ENCODE peak calls at places on chromosome 2, in five cellular contexts. One of them, this sample, is unnamed.

GRCh38 chr2:241224068-241224850 is 35.8 kb downstream of the ANO7 start:
- DNase-seq in fibroblast of lung: peak; percentile 57
- DNase-seq in GM23338: peak; percentile 44
- DNase-seq in GM18507: no peak
- DNase-seq in NCI-H524 treated with DMSO at 0.1 percent for 48 hours: no peak
- DNase-seq in this sample: no peak

GRCh38 chr2:28618221-28619141 is 122.6 kb downstream of the PLB1 start:
- DNase-seq in fibroblast of lung: no peak
- DNase-seq in GM23338: no peak
- DNase-seq in GM18507: no peak
- DNase-seq in NCI-H524 treated with DMSO at 0.1 percent for 48 hours: no peak
- DNase-seq in this sample: no peak

GRCh38 chr2:8543412-8544167 is 138.3 kb upstream of the ID2 start:
- DNase-seq in fibroblast of lung: peak; percentile 92
- DNase-seq in GM23338: no peak
- DNase-seq in GM18507: peak; percentile 72
- DNase-seq in NCI-H524 treated with DMSO at 0.1 percent for 48 hours: no peak
- DNase-seq in this sample: peak; percentile 85

GRCh38 chr2:235529621-235530020 is 35.8 kb downstream of the AGAP1 start:
- DNase-seq in fibroblast of lung: no peak
- DNase-seq in GM23338: no peak
- DNase-seq in GM18507: no peak
- DNase-seq in NCI-H524 treated with DMSO at 0.1 percent for 48 hours: no peak
- DNase-seq in this sample: no peak

GRCh38 chr2:134727385-134727784 is 8.6 kb upstream of the TMEM163 start:
- DNase-seq in fibroblast of lung: peak; percentile 78
- DNase-seq in GM23338: no peak
- DNase-seq in GM18507: no peak
- DNase-seq in NCI-H524 treated with DMSO at 0.1 percent for 48 hours: no peak
- DNase-seq in this sample: peak; percentile 88

GRCh38 chr2:201358684-201359083 is 1.5 kb upstream of the FLACC1 start:
- DNase-seq in fibroblast of lung: peak; percentile 83
- DNase-seq in GM23338: no peak
- DNase-seq in GM18507: no peak
- DNase-seq in NCI-H524 treated with DMSO at 0.1 percent for 48 hours: no peak
- DNase-seq in this sample: peak; percentile 63

GRCh38 chr2:38301340-38301968 is 75.6 kb downstream of the ATL2 start:
- DNase-seq in fibroblast of lung: no peak
- DNase-seq in GM23338: peak; percentile 43
- DNase-seq in GM18507: no peak
- DNase-seq in NCI-H524 treated with DMSO at 0.1 percent for 48 hours: no peak
- DNase-seq in this sample: peak; percentile 2

GRCh38 chr2:179876266-179876665 is 14.9 kb upstream of the ZNF385B start:
- DNase-seq in fibroblast of lung: no peak
- DNase-seq in GM23338: no peak
- DNase-seq in GM18507: no peak
- DNase-seq in NCI-H524 treated with DMSO at 0.1 percent for 48 hours: no peak
- DNase-seq in this sample: no peak

GRCh38 chr2:241768850-241769249 is 7.8 kb upstream of the GAL3ST2 start:
- DNase-seq in fibroblast of lung: no peak
- DNase-seq in GM23338: no peak
- DNase-seq in GM18507: no peak
- DNase-seq in NCI-H524 treated with DMSO at 0.1 percent for 48 hours: no peak
- DNase-seq in this sample: no peak

GRCh38 chr2:235666240-235666781 is 172.5 kb downstream of the AGAP1 start:
- DNase-seq in fibroblast of lung: peak; percentile 95
- DNase-seq in GM23338: peak; percentile 90
- DNase-seq in GM18507: no peak
- DNase-seq in NCI-H524 treated with DMSO at 0.1 percent for 48 hours: peak; percentile 62
- DNase-seq in this sample: peak; percentile 87

GRCh38 chr2:237689569-237690131 is 62.3 kb downstream of the LRRFIP1 start:
- DNase-seq in fibroblast of lung: no peak
- DNase-seq in GM23338: no peak
- DNase-seq in GM18507: no peak
- DNase-seq in NCI-H524 treated with DMSO at 0.1 percent for 48 hours: no peak
- DNase-seq in this sample: no peak